ENCODE peak calls at places on chromosome 14, in eight cellular contexts. One of them, this sample, is unnamed.

GRCh38 chr14:105547741-105548169 is 21.4 kb downstream of the TMEM121 start:
- DNase-seq in stimulated activated CD4-positive, alpha-beta T cell treated with anti-CD3 and anti-CD28 coated beads, Interleukin-15, amount 100 ng/mL, for 1 hour: no peak
- DNase-seq in right cardiac atrium: no peak
- DNase-seq in amygdala: no peak
- DNase-seq in substantia nigra: no peak
- DNase-seq in SJSA1: no peak
- DNase-seq in fibroblast of mammary gland: no peak
- DNase-seq in HS-5: no peak
- DNase-seq in this sample: no peak

GRCh38 chr14:91377700-91378652 is 39.6 kb downstream of the CCDC88C start:
- DNase-seq in stimulated activated CD4-positive, alpha-beta T cell treated with anti-CD3 and anti-CD28 coated beads, Interleukin-15, amount 100 ng/mL, for 1 hour: no peak
- DNase-seq in right cardiac atrium: no peak
- DNase-seq in amygdala: no peak
- DNase-seq in substantia nigra: no peak
- DNase-seq in SJSA1: no peak
- DNase-seq in fibroblast of mammary gland: no peak
- DNase-seq in HS-5: peak
- DNase-seq in this sample: no peak

GRCh38 chr14:51277753-51278415 is 37.8 kb downstream of the TMX1 start:
- DNase-seq in stimulated activated CD4-positive, alpha-beta T cell treated with anti-CD3 and anti-CD28 coated beads, Interleukin-15, amount 100 ng/mL, for 1 hour: no peak
- DNase-seq in right cardiac atrium: peak
- DNase-seq in amygdala: no peak
- DNase-seq in substantia nigra: no peak
- DNase-seq in SJSA1: no peak
- DNase-seq in fibroblast of mammary gland: peak
- DNase-seq in HS-5: no peak
- DNase-seq in this sample: no peak

GRCh38 chr14:70080081-70080480 is 108.7 kb downstream of the SLC8A3 start:
- DNase-seq in stimulated activated CD4-positive, alpha-beta T cell treated with anti-CD3 and anti-CD28 coated beads, Interleukin-15, amount 100 ng/mL, for 1 hour: no peak
- DNase-seq in right cardiac atrium: no peak
- DNase-seq in amygdala: no peak
- DNase-seq in substantia nigra: no peak
- DNase-seq in SJSA1: no peak
- DNase-seq in fibroblast of mammary gland: no peak
- DNase-seq in HS-5: no peak
- DNase-seq in this sample: no peak

GRCh38 chr14:33679461-33680225 is 271.2 kb downstream of the EGLN3 start:
- DNase-seq in stimulated activated CD4-positive, alpha-beta T cell treated with anti-CD3 and anti-CD28 coated beads, Interleukin-15, amount 100 ng/mL, for 1 hour: no peak
- DNase-seq in right cardiac atrium: no peak
- DNase-seq in amygdala: no peak
- DNase-seq in substantia nigra: no peak
- DNase-seq in SJSA1: peak
- DNase-seq in fibroblast of mammary gland: peak
- DNase-seq in HS-5: peak
- DNase-seq in this sample: peak

GRCh38 chr14:92247347-92247746 is 75.6 kb upstream of the SLC24A4 start:
- DNase-seq in stimulated activated CD4-positive, alpha-beta T cell treated with anti-CD3 and anti-CD28 coated beads, Interleukin-15, amount 100 ng/mL, for 1 hour: no peak
- DNase-seq in right cardiac atrium: no peak
- DNase-seq in amygdala: no peak
- DNase-seq in substantia nigra: no peak
- DNase-seq in SJSA1: no peak
- DNase-seq in fibroblast of mammary gland: no peak
- DNase-seq in HS-5: no peak
- DNase-seq in this sample: no peak

GRCh38 chr14:100297320-100298300 is 8.6 kb downstream of the SLC25A29 start:
- DNase-seq in stimulated activated CD4-positive, alpha-beta T cell treated with anti-CD3 and anti-CD28 coated beads, Interleukin-15, amount 100 ng/mL, for 1 hour: no peak
- DNase-seq in right cardiac atrium: peak
- DNase-seq in amygdala: peak
- DNase-seq in substantia nigra: peak
- DNase-seq in SJSA1: peak
- DNase-seq in fibroblast of mammary gland: peak
- DNase-seq in HS-5: no peak
- DNase-seq in this sample: no peak

GRCh38 chr14:76651410-76652055 is 109.7 kb upstream of the VASH1 start:
- DNase-seq in stimulated activated CD4-positive, alpha-beta T cell treated with anti-CD3 and anti-CD28 coated beads, Interleukin-15, amount 100 ng/mL, for 1 hour: no peak
- DNase-seq in right cardiac atrium: no peak
- DNase-seq in amygdala: no peak
- DNase-seq in substantia nigra: no peak
- DNase-seq in SJSA1: no peak
- DNase-seq in fibroblast of mammary gland: no peak
- DNase-seq in HS-5: no peak
- DNase-seq in this sample: no peak

GRCh38 chr14:97251423-97252155 is 454.4 kb downstream of the VRK1 start:
- DNase-seq in stimulated activated CD4-positive, alpha-beta T cell treated with anti-CD3 and anti-CD28 coated beads, Interleukin-15, amount 100 ng/mL, for 1 hour: no peak
- DNase-seq in right cardiac atrium: no peak
- DNase-seq in amygdala: no peak
- DNase-seq in substantia nigra: no peak
- DNase-seq in SJSA1: no peak
- DNase-seq in fibroblast of mammary gland: no peak
- DNase-seq in HS-5: no peak
- DNase-seq in this sample: no peak

GRCh38 chr14:59507063-59507751 is 22.9 kb downstream of the JKAMP start:
- DNase-seq in stimulated activated CD4-positive, alpha-beta T cell treated with anti-CD3 and anti-CD28 coated beads, Interleukin-15, amount 100 ng/mL, for 1 hour: no peak
- DNase-seq in right cardiac atrium: peak
- DNase-seq in amygdala: no peak
- DNase-seq in substantia nigra: peak
- DNase-seq in SJSA1: peak
- DNase-seq in fibroblast of mammary gland: peak
- DNase-seq in HS-5: no peak
- DNase-seq in this sample: peak